ENCODE peak calls at places on chromosomes 2 and 18, in five cellular contexts. D is K562, I is HCT116, G is GM12878, W is adrenal gland. H is an unnamed sample. For H3K4me1 and H3K36me3, the result is how much of the 10 kb centered on the place peaks cover.

GRCh38 chr2:240557101-240557751 is 562 bp downstream of the ANKMY1 start:
- DNase-seq in D (no peak), I (no peak), G (no peak), W (peak), H (no peak)

GRCh38 chr2:146634256-146635068 is 1210.4 kb upstream of the ACVR2A start:
- DNase-seq in D (no peak), I (peak), G (no peak), W (no peak), H (no peak)

GRCh38 chr2:98445708-98446577 is 1.3 kb downstream of the INPP4A start:
- DNase-seq in D (peak), I (no peak), G (no peak), W (no peak), H (no peak)

GRCh38 chr2:27727257-27727656 is 44.3 kb upstream of the MRPL33 start:
- DNase-seq in D (no peak), I (no peak), G (no peak), W (peak), H (no peak)

GRCh38 chr2:201908901-201909300 is 102.6 kb downstream of the CDK15 start:
- DNase-seq in D (no peak), I (no peak), G (no peak), W (no peak), H (no peak)

GRCh38 chr2:199833525-199833924 is 17.5 kb downstream of the FTCDNL1 start:
- DNase-seq in D (no peak), I (no peak), G (no peak), W (no peak), H (no peak)

GRCh38 chr2:241153616-241154015 is 3.3 kb downstream of the PPP1R7 start:
- DNase-seq in D (no peak), I (no peak), G (no peak), W (no peak), H (no peak)

GRCh38 chr2:1427086-1427485 is 13.8 kb downstream of the TPO start:
- DNase-seq in D (no peak), I (no peak), G (no peak), W (no peak), H (no peak)

GRCh38 chr18:64164883-64165282 is 16.0 kb upstream of the LINC00305 start:
- DNase-seq in D (no peak), I (no peak), G (no peak), W (no peak), H (no peak)

GRCh38 chr2:240364582-240364960 is 70.9 kb upstream of the GPC1 start:
- DNase-seq in D (no peak), I (no peak), G (no peak), W (no peak), H (no peak)

GRCh38 chr2:675982-676646 is 1.1 kb downstream of the TMEM18 start:
- DNase-seq in D (peak), I (no peak), G (no peak), W (peak), H (peak)

GRCh38 chr2:119849838-119850565 is 90.3 kb downstream of the PTPN4 start:
- DNase-seq in D (no peak), I (no peak), G (no peak), W (no peak), H (no peak)

GRCh38 chr18:79574938-79575525 is 104.6 kb upstream of the CTDP1 start:
- DNase-seq in D (no peak), I (no peak), G (no peak), W (no peak), H (no peak)

GRCh38 chr2:162261032-162261945 is 18.0 kb upstream of the FAP start:
- DNase-seq in D (no peak), I (no peak), G (no peak), W (peak), H (peak)

GRCh38 chr2:30219886-30220478 is 11.4 kb upstream of the LBH start:
- DNase-seq in D (no peak), I (no peak), G (no peak), W (no peak), H (no peak)

GRCh38 chr2:12719400-12720104 is 2.8 kb downstream of the TRIB2 start:
- DNase-seq in D (no peak), I (no peak), G (no peak), W (no peak), H (no peak)

GRCh38 chr2:58535182-58535581 is 294.1 kb upstream of the FANCL start:
- DNase-seq in D (no peak), I (no peak), G (no peak), W (no peak), H (no peak)

GRCh38 chr2:219820767-219821166 is 193.3 kb downstream of the SLC4A3 start:
- DNase-seq in D (no peak), I (no peak), G (no peak), W (no peak), H (no peak)

GRCh38 chr18:29556070-29556469 is 1379.1 kb upstream of the CDH2 start:
- DNase-seq in D (no peak), I (no peak), G (no peak), W (no peak), H (no peak)

GRCh38 chr2:112623913-112624777 is 21.6 kb upstream of the SLC20A1 start:
- DNase-seq in D (peak), I (peak), G (no peak), W (no peak), H (no peak)

GRCh38 chr2:64202206-64202864 is 58.1 kb upstream of the PELI1 start:
- DNase-seq in D (no peak), I (no peak), G (peak), W (no peak), H (no peak)

GRCh38 chr2:168643979-168644378 is 158.5 kb upstream of the NOSTRIN start:
- DNase-seq in D (no peak), I (no peak), G (no peak), W (no peak), H (peak)

GRCh38 chr18:61832858-61833257 is 59.9 kb downstream of the RNF152 start:
- DNase-seq in D (no peak), I (no peak), G (no peak), W (no peak), H (no peak)

GRCh38 chr2:60551241-60552095 is 2.0 kb downstream of the BCL11A start:
- DNase-seq in D (no peak), I (no peak), G (no peak), W (peak), H (no peak)

GRCh38 chr2:103252781-103253180 is 490.9 kb downstream of the TMEM182 start:
- DNase-seq in D (no peak), I (no peak), G (no peak), W (no peak), H (no peak)

GRCh38 chr2:26462100-26462499 is 15.8 kb downstream of the OTOF start:
- DNase-seq in D (no peak), I (no peak), G (no peak), W (peak), H (no peak)

GRCh38 chr2:189217546-189217945 is 38.0 kb upstream of the COL5A2 start:
- DNase-seq in D (no peak), I (no peak), G (no peak), W (no peak), H (no peak)

GRCh38 chr2:221124542-221125235 is 447.4 kb downstream of the EPHA4 start:
- DNase-seq in D (no peak), I (no peak), G (no peak), W (no peak), H (no peak)

GRCh38 chr18:61435064-61435652 is 101.9 kb downstream of the CDH20 start:
- DNase-seq in D (peak), I (peak), G (no peak), W (no peak), H (no peak)

GRCh38 chr2:142128105-142128504 is 2.7 kb downstream of the LRP1B start:
- DNase-seq in D (no peak), I (no peak), G (no peak), W (no peak), H (no peak)

GRCh38 chr18:43180814-43181213 is 65.3 kb upstream of the RIT2 start:
- DNase-seq in D (no peak), I (no peak), G (no peak), W (no peak), H (no peak)

GRCh38 chr2:239369631-239370161 is 31.1 kb downstream of the HDAC4 start:
- DNase-seq in D (no peak), I (no peak), G (peak), W (peak), H (no peak)

GRCh38 chr2:25286025-25286400 is 55.7 kb downstream of the DNMT3A start:
- DNase-seq in D (no peak), I (no peak), G (no peak), W (no peak), H (no peak)

GRCh38 chr2:33417093-33417492 is 59.4 kb upstream of the RASGRP3 start:
- DNase-seq in D (no peak), I (no peak), G (no peak), W (no peak), H (no peak)

GRCh38 chr2:170587117-170587516 is 128.0 kb upstream of the SP5 start:
- DNase-seq in D (no peak), I (no peak), G (no peak), W (no peak), H (no peak)

GRCh38 chr2:131580187-131580586 is 52.5 kb downstream of the CCDC74A start:
- DNase-seq in D (no peak), I (peak), G (no peak), W (no peak), H (no peak)

GRCh38 chr2:100109986-100110980 is 32.1 kb downstream of the AFF3 start:
- DNase-seq in D (no peak), I (no peak), G (no peak), W (no peak), H (no peak)

GRCh38 chr2:29187926-29188325 is 72.7 kb downstream of the CLIP4 start:
- DNase-seq in D (no peak), I (no peak), G (no peak), W (no peak), H (no peak)

GRCh38 chr2:208570066-208570465 is 163.5 kb downstream of the PTH2R start:
- DNase-seq in D (peak), I (no peak), G (no peak), W (no peak), H (no peak)

DNA sequence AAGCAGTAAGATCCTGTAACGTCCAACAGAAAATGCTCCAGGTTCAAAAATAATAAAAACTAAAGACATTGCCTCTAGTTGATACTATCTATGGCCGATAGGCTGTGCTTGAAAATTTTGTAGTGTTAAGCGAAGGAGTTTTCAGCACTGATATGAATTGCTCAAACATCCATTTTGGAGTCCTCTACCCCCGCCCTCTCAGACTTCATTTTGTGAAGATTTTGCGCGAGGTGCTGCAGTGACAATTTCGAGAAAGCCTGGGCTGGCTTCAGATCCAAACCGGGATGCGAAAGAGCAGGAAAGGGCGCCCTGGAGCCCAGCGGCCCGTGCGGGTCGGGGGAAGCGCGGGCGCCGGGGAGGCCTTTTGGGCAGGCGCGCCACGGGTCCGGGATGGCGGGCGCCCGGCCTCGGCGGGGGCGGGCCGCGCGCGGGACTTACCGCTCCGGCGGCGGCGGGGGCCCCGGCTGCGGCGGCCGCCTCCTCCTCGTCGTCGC is 1.8 kb downstream of the SP3 start:
- DNase-seq in D (no peak), I (no peak), G (no peak), W (peak), H (peak)
- TF ChIP-seq POLR2A in D (no peak), I (peak), G (no peak), W (no peak), H (no peak)

DNA sequence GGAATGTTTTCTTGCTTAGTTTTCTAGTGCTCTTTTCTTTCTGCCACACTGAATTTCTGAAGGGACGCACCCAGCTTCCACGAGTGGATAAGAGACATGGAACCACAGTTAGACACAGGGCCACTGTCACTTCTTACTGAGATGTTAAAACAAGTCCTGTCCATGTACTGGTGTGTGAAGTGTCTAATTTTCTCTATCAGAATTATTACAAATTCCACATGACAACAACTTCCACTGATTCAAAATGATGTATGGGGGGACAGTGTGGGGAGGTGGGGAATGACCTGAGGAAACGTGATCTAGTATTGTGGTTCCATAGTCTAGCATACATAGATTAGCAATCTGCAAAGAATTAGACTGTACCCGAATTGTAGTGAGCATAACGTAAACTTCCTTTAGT is 169.6 kb downstream of the TMEM247 start:
- DNase-seq in D (no peak), I (no peak), G (no peak), W (no peak), H (no peak)
- H3K4me1 ChIP-seq in D (under half), I (under half), G (under half), W (under half), H (under half)

DNA sequence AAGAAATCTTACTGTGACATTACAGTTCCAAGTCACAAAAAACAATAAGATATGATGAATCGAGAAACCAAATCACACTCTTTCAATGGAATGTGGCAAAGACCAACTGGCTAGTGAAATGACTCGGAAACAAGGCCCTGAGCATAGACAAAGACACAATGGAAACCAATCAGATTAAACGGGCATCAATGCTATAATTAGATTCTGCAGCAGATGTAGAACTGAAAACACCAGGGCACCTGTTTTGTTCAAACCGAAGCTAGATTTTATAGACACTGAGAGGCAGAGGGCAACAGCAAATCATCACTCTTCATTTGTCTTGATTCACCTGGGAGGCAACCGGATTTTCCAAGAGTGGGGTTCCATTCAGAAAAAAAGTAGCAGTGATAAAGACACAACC is 92.8 kb upstream of the BARD1 start:
- DNase-seq in D (no peak), I (no peak), G (no peak), W (no peak), H (no peak)
- H3K36me3 ChIP-seq in D (under half), I (under half), G (under half), W (under half), H (under half)

DNA sequence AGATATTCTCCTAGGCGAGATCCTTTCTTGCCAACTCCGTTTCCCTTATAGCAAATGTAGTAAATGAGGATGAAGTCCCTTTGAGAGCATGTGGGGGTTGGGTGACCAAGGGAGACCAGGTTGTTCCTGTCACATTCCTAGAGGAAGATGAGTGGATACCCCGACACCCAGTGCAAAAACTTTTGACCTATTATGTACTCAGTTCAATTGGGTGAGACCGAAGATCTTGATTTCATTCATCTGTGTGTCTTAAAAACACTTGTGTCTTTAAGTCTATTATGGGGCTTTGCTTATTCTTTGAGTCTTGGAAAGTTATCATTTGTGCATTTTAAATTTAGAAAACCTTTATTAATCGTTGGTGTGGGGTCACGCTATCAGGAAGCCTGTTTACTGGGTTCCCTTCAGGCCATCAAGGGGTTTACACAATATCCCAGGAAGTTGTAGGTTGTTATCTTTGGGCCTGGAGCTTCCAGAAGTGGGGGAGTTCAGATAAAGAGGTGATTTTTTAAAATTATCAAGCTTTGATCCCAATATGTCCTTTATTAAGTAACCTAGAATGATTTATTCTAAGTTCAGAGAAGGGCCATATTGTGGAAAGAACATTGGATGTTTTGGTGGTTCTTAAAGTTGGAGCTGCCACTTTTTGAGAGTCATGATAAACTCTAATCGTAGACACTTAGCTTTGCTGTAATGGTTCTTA is 2.8 kb downstream of the RHOB start:
- DNase-seq in D (no peak), I (no peak), G (no peak), W (peak), H (no peak)
- TF ChIP-seq POLR2A in D (no peak), I (peak), G (no peak), W (peak), H (no peak)

H was measured in gastrocnemius medialis.